ENCODE peak calls at places on chromosomes 7 and 10, in five cellular contexts. Q is tibial artery, H is GM12865, D is psoas muscle, G is A549. U is an unnamed sample.

GRCh38 chr7:127612263-127612662 is 5.7 kb downstream of the PAX4 start:
- DNase-seq in Q (no peak), H (no peak), D (no peak), G (no peak), U (no peak)

GRCh38 chr7:127976056-127976455 is 55.2 kb downstream of the LRRC4 start:
- DNase-seq in Q (no peak), H (no peak), D (no peak), G (no peak), U (no peak)

GRCh38 chr7:151137841-151138540 is 29.5 kb downstream of the GBX1 start:
- DNase-seq in Q (no peak), H (no peak), D (no peak), G (no peak), U (no peak)

GRCh38 chr7:158236400-158236799 is 351.2 kb downstream of the PTPRN2 start:
- DNase-seq in Q (no peak), H (no peak), D (no peak), G (no peak), U (no peak)

GRCh38 chr7:99563650-99564049 is 5.2 kb downstream of the ZNF655 start:
- DNase-seq in Q (no peak), H (no peak), D (no peak), G (peak; percentile 52), U (no peak)

GRCh38 chr7:122257056-122257455 is 47.5 kb downstream of the FEZF1 start:
- DNase-seq in Q (no peak), H (no peak), D (no peak), G (no peak), U (no peak)

GRCh38 chr7:134473861-134474291 is 15.0 kb upstream of the AKR1B1 start:
- DNase-seq in Q (no peak), H (no peak), D (no peak), G (peak; percentile 75), U (no peak)

GRCh38 chr7:134182078-134182477 is 54.9 kb downstream of the LRGUK start:
- DNase-seq in Q (no peak), H (no peak), D (no peak), G (no peak), U (no peak)

GRCh38 chr7:70856889-70857511 is 274.9 kb upstream of the GALNT17 start:
- DNase-seq in Q (peak; percentile 72), H (peak; percentile 74), D (peak; percentile 53), G (peak; percentile 40), U (peak; percentile 4)

GRCh38 chr10:4775808-4776207 is 50.2 kb upstream of the AKR1E2 start:
- DNase-seq in Q (no peak), H (no peak), D (no peak), G (peak; percentile 12), U (peak; percentile 46)

GRCh38 chr7:130356760-130357611 is 12.4 kb downstream of the CPA5 start:
- DNase-seq in Q (peak; percentile 84), H (peak; percentile 22), D (peak; percentile 77), G (peak; percentile 56), U (peak; percentile 91)

GRCh38 chr10:113504423-113504822 is 48.4 kb upstream of the HABP2 start:
- DNase-seq in Q (no peak), H (no peak), D (no peak), G (no peak), U (no peak)

GRCh38 chr10:132886211-132887099 is 55.9 kb downstream of the CFAP46 start:
- DNase-seq in Q (peak; percentile 52), H (no peak), D (no peak), G (peak; percentile 44), U (no peak)

GRCh38 chr7:148149730-148150129 is 440.8 kb upstream of the C7orf33 start:
- DNase-seq in Q (no peak), H (peak; percentile 19), D (no peak), G (no peak), U (no peak)

GRCh38 chr7:135792334-135792733 is 43.7 kb upstream of the FAM180A start:
- DNase-seq in Q (no peak), H (no peak), D (no peak), G (no peak), U (no peak)

GRCh38 chr7:3302681-3303320 is 1.7 kb downstream of the SDK1 start:
- DNase-seq in Q (no peak), H (no peak), D (no peak), G (no peak), U (no peak)

GRCh38 chr7:3300651-3301471 is at the start of gene SDK1:
- DNase-seq in Q (peak; percentile 96), H (peak; percentile 92), D (peak; percentile 96), G (peak; percentile 59), U (no peak)

GRCh38 chr7:3301831-3302618 is 973 bp downstream of the SDK1 start:
- DNase-seq in Q (peak; percentile 70), H (no peak), D (no peak), G (peak; percentile 35), U (no peak)

GRCh38 chr7:3300221-3300650 is 816 bp upstream of the SDK1 start:
- DNase-seq in Q (no peak), H (no peak), D (no peak), G (no peak), U (no peak)

GRCh38 chr7:3301472-3301778 is 373 bp downstream of the SDK1 start:
- DNase-seq in Q (no peak), H (no peak), D (no peak), G (no peak), U (no peak)
- H3K4me3 ChIP-seq in Q (peak overlapping the region; percentile 70), H (no peak overlapping the region), D (peak overlapping the region; percentile 61), G (peak overlapping the region; percentile 84), U (peak overlapping the region; percentile 82)

GRCh38 chr10:9992656-9993055 is 1025.0 kb upstream of the CELF2 start:
- DNase-seq in Q (no peak), H (no peak), D (no peak), G (no peak), U (no peak)
- TF ChIP-seq CTCF in Q (no peak), H (no peak), D (no peak), G (no peak), U (no peak)

DNA sequence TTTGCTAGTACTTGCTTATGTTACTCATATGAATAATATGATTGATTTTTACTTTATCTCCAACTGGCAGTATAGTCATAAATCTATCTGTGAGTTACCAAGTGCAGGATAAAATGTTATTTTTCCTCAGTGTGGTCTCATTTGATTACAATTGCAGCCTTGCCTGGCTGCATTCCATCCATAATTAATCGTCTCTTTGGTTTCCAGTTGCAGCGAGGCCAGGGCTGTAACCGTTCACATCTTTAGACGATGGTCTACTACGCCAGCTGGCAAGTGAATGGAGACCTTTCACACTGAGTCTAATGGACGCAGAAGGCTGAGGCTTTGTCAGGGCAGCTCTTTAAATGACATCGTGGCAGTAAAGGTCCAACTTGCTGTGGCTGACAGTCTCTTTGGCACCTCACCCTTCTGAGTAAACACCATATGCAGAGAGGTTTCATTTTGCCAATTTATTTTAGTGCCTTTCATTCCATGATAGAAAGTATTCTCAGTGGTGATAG is 84.0 kb downstream of the ARL4A start:
- DNase-seq in Q (no peak), H (no peak), D (no peak), G (no peak), U (no peak)
- H3K4me3 ChIP-seq in Q (no peak overlapping the region), H (no peak overlapping the region), D (peak overlapping the region; percentile 26), G (no peak overlapping the region), U (no peak overlapping the region)

DNA sequence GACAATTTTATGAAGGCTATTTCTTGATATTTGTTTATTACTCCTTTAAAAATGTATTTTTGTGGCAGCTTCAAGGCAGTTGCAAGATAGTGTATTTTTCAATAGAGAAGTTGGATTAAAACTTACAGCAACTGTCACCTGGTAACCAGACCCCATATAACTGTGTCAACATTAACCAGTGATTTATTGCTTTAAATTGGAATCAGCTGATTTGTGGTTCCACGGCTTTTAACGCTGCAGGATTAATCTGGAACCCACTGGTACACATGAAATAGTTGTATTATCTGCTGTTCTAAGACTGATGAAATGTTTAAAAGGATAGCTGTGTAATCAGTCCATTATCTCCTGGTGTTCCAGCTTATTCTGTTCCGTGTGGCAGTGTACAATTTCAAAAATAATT is 180.2 kb downstream of the CELF2 start:
- DNase-seq in Q (no peak), H (no peak), D (no peak), G (no peak), U (no peak)
- TF ChIP-seq CTCF in Q (no peak), H (no peak), D (no peak), G (no peak), U (no peak)

DNA sequence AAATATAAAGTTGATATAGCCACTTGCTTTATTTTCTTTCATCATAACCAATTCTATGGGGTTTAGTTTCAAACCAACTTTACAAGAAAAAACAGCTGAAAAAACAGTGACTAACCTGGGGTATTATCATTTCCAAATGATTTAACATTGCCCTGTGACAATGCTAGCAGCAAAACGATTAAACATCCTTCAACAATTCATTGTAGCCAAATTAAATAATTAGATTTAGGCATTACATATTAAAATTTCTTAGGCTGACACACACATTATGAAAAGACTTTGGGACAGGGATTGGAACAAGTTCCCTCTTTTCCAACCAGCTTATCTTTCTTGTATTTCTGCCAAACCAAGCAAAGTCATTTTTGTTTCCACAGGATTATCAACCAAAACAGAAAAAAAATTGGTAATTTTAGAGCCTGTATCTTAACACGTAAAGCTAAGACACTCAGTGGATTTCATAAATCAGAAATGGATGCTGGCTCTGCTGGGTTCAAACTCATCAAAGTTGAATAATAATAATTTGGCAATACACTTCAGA is 84.0 kb downstream of the SEMA3D start:
- DNase-seq in Q (no peak), H (no peak), D (no peak), G (no peak), U (no peak)
- H3K4me3 ChIP-seq in Q (no peak overlapping the region), H (no peak overlapping the region), D (no peak overlapping the region), G (no peak overlapping the region), U (no peak overlapping the region)

GRCh38 chr10:85420501-85421191 is 945.9 kb downstream of the GRID1 start:
- DNase-seq in Q (no peak), H (no peak), D (no peak), G (no peak), U (no peak)
- TF ChIP-seq CTCF in Q (no peak), H (no peak), D (no peak), G (no peak), U (no peak)

GRCh38 chr7:4882169-4882741 is 1.3 kb downstream of the RADIL start:
- DNase-seq in Q (peak; percentile 84), H (no peak), D (peak; percentile 67), G (no peak), U (no peak)
- H3K4me3 ChIP-seq in Q (peak overlapping the region; percentile 88), H (no peak overlapping the region), D (peak overlapping the region; percentile 67), G (no peak overlapping the region), U (no peak overlapping the region)

GRCh38 chr7:141544831-141545230 is 6.4 kb upstream of the AGK start:
- DNase-seq in Q (no peak), H (no peak), D (no peak), G (no peak), U (no peak)
- TF ChIP-seq CTCF in Q (no peak), H (no peak), D (no peak), G (no peak), U (no peak)

GRCh38 chr7:5396999-5397656 is 26.5 kb downstream of the TNRC18 start:
- DNase-seq in Q (peak; percentile 90), H (peak; percentile 96), D (peak; percentile 85), G (peak; percentile 99), U (no peak)
- H3K4me3 ChIP-seq in Q (peak overlapping the region; percentile 35), H (peak overlapping the region; percentile 98), D (peak overlapping the region; percentile 61), G (peak overlapping the region; percentile 74), U (no peak overlapping the region)

DNA sequence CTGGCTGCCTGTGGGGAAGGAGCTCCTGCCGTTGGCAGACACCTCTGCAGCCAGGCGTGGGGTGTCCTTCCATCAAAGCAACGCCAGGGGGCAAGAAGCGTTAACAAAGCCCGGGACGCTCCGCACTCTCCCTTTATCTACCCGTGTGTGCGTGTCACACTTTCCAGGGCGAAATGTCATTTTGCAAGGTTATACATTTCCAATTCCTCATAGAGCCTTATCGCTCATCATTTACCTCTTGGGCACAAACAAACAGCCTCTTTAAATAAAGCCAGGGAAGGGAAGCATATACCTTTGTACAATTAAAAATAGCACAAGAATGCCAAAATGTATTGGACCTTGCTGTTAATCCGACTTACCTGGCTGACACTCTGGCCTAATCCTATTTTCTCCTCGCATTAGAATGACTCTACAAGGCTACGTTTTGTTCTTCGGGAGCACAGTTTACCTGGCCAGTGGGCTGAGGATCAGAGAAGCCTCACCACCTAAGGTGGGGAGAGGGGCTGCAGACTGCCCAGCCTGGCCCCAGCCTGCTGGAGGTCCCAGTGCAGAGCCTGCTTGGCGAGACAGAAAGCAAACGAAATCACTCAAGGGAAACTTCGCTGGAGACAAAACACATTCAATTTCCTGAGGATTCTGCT is 77.6 kb upstream of the EN2 start:
- DNase-seq in Q (no peak), H (peak; percentile 76), D (peak; percentile 69), G (peak; percentile 93), U (no peak)
- TF ChIP-seq CTCF in Q (peak; percentile 41), H (peak; percentile 82), D (peak; percentile 69), G (peak; percentile 68), U (peak; percentile 88)

U was measured in epithelial cell of proximal tubule.